ENCODE peak calls at places on chromosomes 13 and 19, in eight cellular contexts. R is prostate gland, G is HCT116, I is K562, U is transverse colon, H is esophagus muscularis mucosa, Z is breast epithelium, K is stomach. O is an unnamed sample.

GRCh38 chr13:37094840-37095239 is 10.6 kb downstream of the CSNK1A1L start:
- DNase-seq in R (no peak), G (no peak), I (no peak), U (no peak), H (no peak), Z (no peak), K (no peak), O (no peak)

GRCh38 chr19:27673986-27674385 is 1539.0 kb downstream of the UQCRFS1 start:
- DNase-seq in R (no peak), G (no peak), I (no peak), U (no peak), H (peak; percentile 70), Z (no peak), K (no peak), O (no peak)

GRCh38 chr19:39736088-39736487 is 1.7 kb downstream of the CLC start:
- DNase-seq in R (no peak), G (no peak), I (no peak), U (no peak), H (no peak), Z (no peak), K (no peak), O (no peak)

GRCh38 chr13:109816112-109816978 is 30.0 kb upstream of the IRS2 start:
- DNase-seq in R (no peak), G (no peak), I (no peak), U (no peak), H (no peak), Z (no peak), K (no peak), O (no peak)

GRCh38 chr19:32537626-32538025 is 43.4 kb upstream of the PDCD5 start:
- DNase-seq in R (no peak), G (no peak), I (no peak), U (no peak), H (no peak), Z (no peak), K (no peak), O (no peak)

GRCh38 chr19:33686246-33686645 is 64.5 kb downstream of the CHST8 start:
- DNase-seq in R (no peak), G (no peak), I (no peak), U (no peak), H (no peak), Z (peak; percentile 22), K (no peak), O (peak; percentile 35)

GRCh38 chr13:34410653-34411052 is 531.4 kb upstream of the NBEA start:
- DNase-seq in R (no peak), G (no peak), I (no peak), U (no peak), H (no peak), Z (no peak), K (no peak), O (no peak)

GRCh38 chr13:80052286-80052685 is 288.6 kb downstream of the SPRY2 start:
- DNase-seq in R (no peak), G (no peak), I (no peak), U (no peak), H (no peak), Z (no peak), K (no peak), O (no peak)

GRCh38 chr19:8571006-8571411 is 6.2 kb downstream of the MYO1F start:
- DNase-seq in R (no peak), G (no peak), I (no peak), U (peak; percentile 55), H (no peak), Z (no peak), K (peak; percentile 47), O (peak; percentile 90)

GRCh38 chr19:5913739-5914357 is at the start of gene CAPS:
- DNase-seq in R (peak; percentile 81), G (no peak), I (no peak), U (peak; percentile 78), H (no peak), Z (peak; percentile 63), K (peak; percentile 91), O (no peak)

GRCh38 chr13:114147803-114148520 is 15.5 kb upstream of the RASA3 start:
- DNase-seq in R (no peak), G (no peak), I (no peak), U (no peak), H (no peak), Z (no peak), K (no peak), O (no peak)

GRCh38 chr13:98972627-98973026 is 5.2 kb downstream of the DOCK9 start:
- DNase-seq in R (no peak), G (peak; percentile 78), I (no peak), U (no peak), H (no peak), Z (no peak), K (no peak), O (no peak)

GRCh38 chr19:41295506-41295905 is 14.5 kb upstream of the CCDC97 start:
- DNase-seq in R (no peak), G (no peak), I (no peak), U (no peak), H (no peak), Z (no peak), K (no peak), O (no peak)

GRCh38 chr13:97574926-97575325 is 141.0 kb downstream of the RAP2A start:
- DNase-seq in R (no peak), G (peak; percentile 31), I (peak; percentile 29), U (peak; percentile 26), H (no peak), Z (no peak), K (no peak), O (no peak)

GRCh38 chr19:3094638-3095374 is 644 bp downstream of the GNA11 start:
- DNase-seq in R (no peak), G (no peak), I (peak; percentile 47), U (no peak), H (no peak), Z (no peak), K (no peak), O (peak; percentile 82)

GRCh38 chr13:30329009-30329585 is 21.7 kb upstream of the KATNAL1 start:
- DNase-seq in R (no peak), G (no peak), I (no peak), U (no peak), H (peak; percentile 57), Z (no peak), K (no peak), O (no peak)

GRCh38 chr13:113666951-113667701 is at the start of gene GRK1:
- DNase-seq in R (no peak), G (no peak), I (no peak), U (peak; percentile 7), H (no peak), Z (peak; percentile 47), K (peak; percentile 22), O (peak; percentile 72)

GRCh38 chr13:56187331-56187730 is 953.4 kb upstream of the PRR20A start:
- DNase-seq in R (no peak), G (no peak), I (no peak), U (no peak), H (no peak), Z (no peak), K (no peak), O (peak; percentile 69)

GRCh38 chr13:110923086-110923485 is 8.2 kb upstream of the ANKRD10 start:
- DNase-seq in R (no peak), G (no peak), I (no peak), U (no peak), H (no peak), Z (no peak), K (no peak), O (no peak)

GRCh38 chr13:110921209-110921608 is 6.3 kb upstream of the ANKRD10 start:
- DNase-seq in R (no peak), G (no peak), I (no peak), U (no peak), H (no peak), Z (no peak), K (no peak), O (no peak)

GRCh38 chr13:110922506-110922905 is 7.6 kb upstream of the ANKRD10 start:
- DNase-seq in R (no peak), G (no peak), I (no peak), U (no peak), H (no peak), Z (no peak), K (no peak), O (no peak)

GRCh38 chr13:110921695-110922094 is 6.8 kb upstream of the ANKRD10 start:
- DNase-seq in R (no peak), G (no peak), I (no peak), U (no peak), H (no peak), Z (no peak), K (no peak), O (no peak)

GRCh38 chr13:110920038-110920437 is 5.2 kb upstream of the ANKRD10 start:
- DNase-seq in R (no peak), G (no peak), I (no peak), U (no peak), H (no peak), Z (no peak), K (peak; percentile 33), O (no peak)
- H3K27ac ChIP-seq in R (no peak overlapping the region), G (no peak overlapping the region), I (no peak overlapping the region), U (no peak overlapping the region), H (no peak overlapping the region), Z (no peak overlapping the region), K (no peak overlapping the region), O (no peak overlapping the region)

GRCh38 chr19:12938054-12938535 is 314 bp upstream of the CALR start:
- DNase-seq in R (peak; percentile 100), G (peak; percentile 99), I (peak; percentile 100), U (peak; percentile 100), H (peak; percentile 100), Z (peak; percentile 100), K (peak; percentile 100), O (peak; percentile 99)
- TF ChIP-seq POLR2AphosphoS5 in R (no peak), G (no peak), I (no peak), U (no peak), H (no peak), Z (no peak), K (no peak), O (no peak)

GRCh38 chr19:45711851-45712698 is 18.6 kb downstream of the FBXO46 start:
- DNase-seq in R (no peak), G (no peak), I (no peak), U (no peak), H (no peak), Z (no peak), K (no peak), O (no peak)
- TF ChIP-seq POLR2A in R (no peak), G (no peak), I (no peak), U (no peak), H (no peak), Z (no peak), K (no peak), O (no peak)

GRCh38 chr19:45446295-45446694 is 21.5 kb upstream of the FOSB start:
- DNase-seq in R (no peak), G (no peak), I (peak; percentile 75), U (no peak), H (no peak), Z (no peak), K (no peak), O (no peak)

GRCh38 chr19:45450042-45450380 is 17.8 kb upstream of the FOSB start:
- DNase-seq in R (no peak), G (no peak), I (peak; percentile 74), U (no peak), H (no peak), Z (no peak), K (no peak), O (no peak)

GRCh38 chr19:45448887-45449299 is 18.9 kb upstream of the FOSB start:
- DNase-seq in R (no peak), G (no peak), I (no peak), U (peak; percentile 57), H (no peak), Z (no peak), K (no peak), O (no peak)

GRCh38 chr19:45446944-45447343 is 20.9 kb upstream of the FOSB start:
- DNase-seq in R (peak; percentile 79), G (no peak), I (no peak), U (no peak), H (no peak), Z (no peak), K (no peak), O (no peak)

GRCh38 chr19:45448425-45448756 is 19.4 kb upstream of the FOSB start:
- DNase-seq in R (no peak), G (no peak), I (no peak), U (no peak), H (no peak), Z (no peak), K (no peak), O (no peak)
- H3K27ac ChIP-seq in R (no peak overlapping the region), G (peak overlapping the region; percentile 38), I (no peak overlapping the region), U (peak overlapping the region; percentile 80), H (peak overlapping the region; percentile 85), Z (no peak overlapping the region), K (no peak overlapping the region), O (no peak overlapping the region)

O was measured in spleen.